ENCODE peak calls at places on chromosomes 12 and 14, in seven cellular contexts. R is suprapubic skin; U is CD4-positive, alpha-beta memory T cell; V is CD8-positive, alpha-beta T cell; J is CD8-positive, alpha-beta memory T cell; M is pancreas; X is adrenal gland. K is an unnamed sample. For H3K4me1 and H3K27me3, the result is how much of the 10 kb centered on the place peaks cover.

GRCh38 chr14:89266754-89267153 is 150.3 kb downstream of the FOXN3 start:
- DNase-seq in X (no peak), V (no peak), U (no peak), J (no peak), M (no peak), R (no peak), K (no peak)

GRCh38 chr14:70888681-70889175 is 18.5 kb upstream of the PCNX1 start:
- DNase-seq in R (no peak), M (no peak), V (no peak), U (peak), J (no peak), X (no peak), K (no peak)

GRCh38 chr14:81453166-81453766 is 53.1 kb upstream of the STON2 start:
- DNase-seq in U (peak), V (peak), J (peak), X (peak), R (no peak), M (peak), K (peak)

GRCh38 chr12:21656931-21657335 is 709 bp downstream of the LDHB start:
- DNase-seq in X (peak), J (peak), M (no peak), R (no peak), U (peak), V (peak), K (no peak)

GRCh38 chr14:50121506-50121905 is 5.1 kb upstream of the VCPKMT start:
- DNase-seq in M (no peak), X (no peak), V (no peak), U (no peak), J (no peak), R (no peak), K (no peak)

GRCh38 chr12:104825408-104825807 is 132.7 kb downstream of the SLC41A2 start:
- DNase-seq in X (no peak), V (no peak), R (no peak), J (no peak), U (no peak), M (no peak), K (no peak)

GRCh38 chr14:73208390-73208789 is 28.9 kb upstream of the PAPLN start:
- DNase-seq in V (no peak), R (no peak), J (no peak), U (no peak), X (no peak), M (no peak), K (no peak)

GRCh38 chr12:127810026-127810425 is 456.9 kb upstream of the TMEM132C start:
- DNase-seq in M (no peak), U (no peak), R (no peak), V (no peak), J (no peak), X (no peak), K (no peak)

GRCh38 chr14:32727827-32728226 is 210.9 kb upstream of the NPAS3 start:
- DNase-seq in J (no peak), R (no peak), U (no peak), V (no peak), M (no peak), X (no peak), K (no peak)

GRCh38 chr12:57127101-57127709 is 1.1 kb upstream of the LRP1 start:
- DNase-seq in M (peak), R (no peak), V (peak), X (peak), J (peak), U (peak), K (peak)

GRCh38 chr12:12290206-12290605 is 23.4 kb upstream of the LRP6 start:
- DNase-seq in M (no peak), U (no peak), J (no peak), X (no peak), R (no peak), V (no peak), K (peak)

GRCh38 chr12:68416350-68416749 is 84.2 kb upstream of the MDM1 start:
- DNase-seq in J (no peak), R (no peak), X (no peak), V (no peak), M (no peak), U (no peak), K (no peak)

GRCh38 chr12:116881325-116881866 is at the start of gene HRK:
- DNase-seq in V (no peak), M (no peak), J (no peak), U (no peak), R (no peak), X (no peak), K (peak)

GRCh38 chr12:116879509-116880212 is 1.6 kb downstream of the HRK start:
- DNase-seq in J (no peak), R (no peak), U (no peak), M (no peak), V (no peak), X (no peak), K (no peak)

GRCh38 chr12:116880817-116881324 is 370 bp downstream of the HRK start:
- DNase-seq in R (no peak), U (peak), J (no peak), X (no peak), V (peak), M (peak), K (peak)

GRCh38 chr12:116878567-116879508 is 2.4 kb downstream of the HRK start:
- DNase-seq in V (no peak), R (no peak), U (no peak), J (no peak), X (no peak), M (no peak), K (peak)

GRCh38 chr12:116880213-116880816 is 926 bp downstream of the HRK start:
- DNase-seq in X (no peak), V (no peak), M (no peak), J (no peak), R (no peak), U (no peak), K (no peak)
- H3K4me1 ChIP-seq in X (under half), V (under half), M (under half), J (under half), R (under half), U (under half), K (under half)

GRCh38 chr14:34212172-34212571 is 249.9 kb downstream of the SPTSSA start:
- DNase-seq in R (no peak), U (no peak), V (no peak), M (no peak), X (no peak), J (no peak), K (no peak)
- H3K4me3 ChIP-seq in R (no peak), U (no peak), V (no peak), M (no peak), X (no peak), J (no peak), K (no peak)

GRCh38 chr14:101561145-101561896 is at the start of gene DIO3:
- DNase-seq in X (no peak), J (no peak), M (no peak), U (no peak), R (no peak), V (no peak), K (no peak)

GRCh38 chr14:101559250-101559623 is 2.1 kb upstream of the DIO3 start:
- DNase-seq in J (no peak), U (no peak), X (no peak), V (no peak), R (no peak), M (no peak), K (no peak)

GRCh38 chr14:101559624-101560533 is 1.4 kb upstream of the DIO3 start:
- DNase-seq in R (no peak), V (no peak), M (peak), X (no peak), J (no peak), U (no peak), K (no peak)

GRCh38 chr14:101561897-101562490 is 699 bp downstream of the DIO3 start:
- DNase-seq in J (no peak), U (no peak), M (no peak), R (no peak), V (no peak), X (no peak), K (no peak)

DNA sequence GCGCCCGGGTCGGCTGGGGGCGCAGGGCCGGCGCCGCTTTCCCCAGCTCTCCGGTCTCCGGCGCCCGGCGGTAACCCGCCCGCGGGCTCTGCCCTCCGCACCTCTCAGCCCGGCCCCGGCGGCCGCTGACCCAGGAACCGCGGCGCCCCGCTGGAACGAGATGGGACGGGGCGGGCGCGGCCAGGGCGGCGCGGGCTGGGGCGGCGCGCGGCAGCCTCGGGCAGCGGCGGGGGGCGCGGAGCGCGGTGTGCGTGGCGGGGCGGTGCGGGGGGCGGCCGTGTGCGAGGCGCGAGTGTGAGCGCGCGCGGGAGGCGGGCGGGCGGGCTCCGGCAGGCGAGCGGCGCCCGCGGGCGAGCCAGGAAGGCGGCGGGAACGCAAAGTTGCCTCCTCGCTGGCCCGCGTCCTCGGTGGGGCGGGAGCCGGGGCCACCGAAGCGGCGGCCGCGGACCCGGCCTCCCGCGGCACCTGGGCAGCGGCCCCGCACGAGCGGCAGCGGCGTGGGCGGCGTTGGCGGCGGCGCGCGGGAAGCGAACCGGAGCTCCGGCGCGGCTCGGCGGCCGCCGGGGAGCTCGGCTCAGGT is 671 bp upstream of the DIO3 start:
- DNase-seq in V (no peak), X (no peak), M (no peak), U (no peak), J (no peak), R (no peak), K (no peak)
- H3K27me3 ChIP-seq in V (under half), X (half or more), M (under half), U (under half), J (under half), R (half or more), K (under half)

DNA sequence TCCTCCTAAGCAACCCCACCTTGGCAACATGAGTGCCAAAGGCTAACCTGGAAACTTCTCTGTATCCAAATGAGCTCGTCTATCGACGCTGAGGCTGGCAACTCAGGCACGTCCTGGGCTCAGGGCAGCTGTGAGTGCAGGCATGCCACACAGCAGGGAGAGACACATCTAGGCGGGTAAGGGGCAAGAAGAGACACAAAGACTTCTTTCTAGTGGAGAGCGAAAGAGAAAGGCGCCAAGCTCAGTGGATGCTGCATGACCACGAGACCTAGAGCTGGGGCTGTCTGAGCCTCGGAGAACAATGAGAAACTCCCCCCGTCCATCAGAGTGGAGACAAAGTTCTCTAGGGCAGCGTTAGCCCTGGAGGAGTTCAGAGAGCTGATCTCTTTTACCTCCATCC is 170.4 kb downstream of the CALM1 start:
- DNase-seq in R (no peak), X (no peak), J (no peak), U (no peak), V (no peak), M (no peak), K (no peak)
- H3K4me1 ChIP-seq in R (under half), X (under half), J (under half), U (under half), V (under half), M (under half), K (under half)

GRCh38 chr14:64541261-64541970 is 875 bp downstream of the HSPA2 start:
- DNase-seq in V (no peak), U (no peak), J (no peak), R (peak), X (peak), M (peak), K (no peak)
- H3K4me3 ChIP-seq in V (peak), U (peak), J (peak), R (peak), X (no peak), M (peak), K (no peak)

GRCh38 chr12:94032368-94032767 is 116.0 kb upstream of the PLXNC1 start:
- DNase-seq in X (no peak), J (no peak), U (no peak), R (no peak), M (no peak), V (no peak), K (no peak)
- H3K27me3 ChIP-seq in X (under half), J (under half), U (under half), R (under half), M (under half), V (under half), K (under half)

DNA sequence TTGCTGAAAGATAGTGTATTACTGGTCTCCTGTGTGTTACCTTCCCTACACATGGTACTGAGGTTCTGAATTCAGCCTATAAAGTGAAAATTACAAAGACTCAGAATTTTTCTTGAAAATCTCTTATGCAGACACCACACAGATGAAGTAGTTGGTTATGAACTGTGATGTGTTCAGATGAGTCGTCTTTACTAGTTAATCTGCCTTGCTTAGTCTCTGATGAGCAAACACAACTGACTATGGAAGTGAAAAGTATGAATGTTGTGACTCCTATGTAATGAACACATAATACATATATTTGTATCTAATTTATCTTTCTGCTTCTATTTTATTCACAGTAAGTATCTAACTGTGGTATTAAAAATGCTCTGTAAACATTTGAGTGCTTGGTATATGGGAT is 4.7 kb downstream of the MTERF2 start:
- DNase-seq in V (no peak), J (no peak), X (no peak), U (no peak), M (no peak), R (no peak), K (no peak)
- H3K4me1 ChIP-seq in V (under half), J (under half), X (under half), U (under half), M (under half), R (under half), K (under half)

GRCh38 chr12:121222847-121223246 is 12.9 kb downstream of the P2RX4 start:
- DNase-seq in M (no peak), R (no peak), X (no peak), U (no peak), J (no peak), V (no peak), K (no peak)
- H3K4me3 ChIP-seq in M (no peak), R (no peak), X (no peak), U (no peak), J (no peak), V (no peak), K (no peak)

DNA sequence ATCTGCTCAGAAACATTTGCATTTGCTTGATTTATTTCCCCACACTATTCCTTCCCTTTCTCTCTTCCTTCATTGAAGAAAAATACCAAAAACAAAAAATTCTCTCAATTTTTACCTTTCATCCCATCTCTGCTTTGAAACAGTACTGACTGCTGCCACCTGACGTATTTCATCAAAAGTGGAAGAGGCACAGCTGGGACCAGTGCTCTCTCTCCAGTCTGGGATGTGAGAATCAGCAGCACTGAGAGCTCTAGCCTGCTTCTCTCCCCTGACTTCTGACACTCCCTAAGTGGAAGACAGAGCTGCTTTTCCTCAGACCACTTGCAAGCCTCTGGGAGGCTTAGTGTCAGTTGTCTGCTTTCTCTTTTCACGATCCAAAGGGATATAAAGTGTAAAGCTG is 36.9 kb downstream of the TTLL5 start:
- DNase-seq in V (no peak), J (no peak), R (no peak), U (no peak), X (no peak), M (no peak), K (no peak)
- H3K27me3 ChIP-seq in V (under half), J (under half), R (under half), U (under half), X (under half), M (under half), K (under half)

GRCh38 chr12:109447482-109447881 is 29.6 kb downstream of the KCTD10 start:
- DNase-seq in U (no peak), M (no peak), J (no peak), V (no peak), X (no peak), R (no peak), K (no peak)

GRCh38 chr12:109445224-109445623 is 31.9 kb downstream of the KCTD10 start:
- DNase-seq in R (no peak), X (no peak), V (no peak), U (no peak), J (no peak), M (no peak), K (no peak)

GRCh38 chr12:109446869-109447268 is 30.2 kb downstream of the KCTD10 start:
- DNase-seq in R (no peak), J (no peak), V (peak), U (no peak), X (no peak), M (no peak), K (no peak)

GRCh38 chr12:109443794-109444193 is 33.3 kb downstream of the KCTD10 start:
- DNase-seq in M (no peak), J (no peak), U (no peak), X (no peak), V (no peak), R (no peak), K (no peak)

GRCh38 chr12:109444263-109444662 is 32.8 kb downstream of the KCTD10 start:
- DNase-seq in R (no peak), J (no peak), M (no peak), U (no peak), V (no peak), X (no peak), K (no peak)
- H3K4me1 ChIP-seq in R (under half), J (under half), M (under half), U (under half), V (under half), X (under half), K (under half)

K was measured in HAP-1.